ENCODE peak calls at places on chromosomes 6 and 20, in five cellular contexts. One of them, this sample, is unnamed.

GRCh38 chr6:130680118-130680517 is 147.1 kb upstream of the SMLR1 start:
- ATAC-seq in lower lobe of right lung: no peak
- ATAC-seq in left cardiac atrium: no peak
- ATAC-seq in T-helper 17 cell: no peak
- ATAC-seq in CD8-positive, alpha-beta T cell: no peak
- ATAC-seq in this sample: no peak

GRCh38 chr20:61980647-61981583 is 84.8 kb downstream of the TAF4 start:
- ATAC-seq in lower lobe of right lung: peak
- ATAC-seq in left cardiac atrium: peak
- ATAC-seq in T-helper 17 cell: no peak
- ATAC-seq in CD8-positive, alpha-beta T cell: no peak
- ATAC-seq in this sample: no peak

GRCh38 chr6:41695825-41696224 is 39.6 kb downstream of the TFEB start:
- ATAC-seq in lower lobe of right lung: no peak
- ATAC-seq in left cardiac atrium: no peak
- ATAC-seq in T-helper 17 cell: no peak
- ATAC-seq in CD8-positive, alpha-beta T cell: no peak
- ATAC-seq in this sample: no peak

GRCh38 chr20:58989196-58989595 is 8.1 kb downstream of the NELFCD start:
- ATAC-seq in lower lobe of right lung: no peak
- ATAC-seq in left cardiac atrium: no peak
- ATAC-seq in T-helper 17 cell: no peak
- ATAC-seq in CD8-positive, alpha-beta T cell: no peak
- ATAC-seq in this sample: no peak

GRCh38 chr20:41051426-41051825 is 22.8 kb downstream of the TOP1 start:
- ATAC-seq in lower lobe of right lung: peak
- ATAC-seq in left cardiac atrium: no peak
- ATAC-seq in T-helper 17 cell: no peak
- ATAC-seq in CD8-positive, alpha-beta T cell: no peak
- ATAC-seq in this sample: no peak

GRCh38 chr6:170535002-170535401 is 18.1 kb downstream of the PSMB1 start:
- ATAC-seq in lower lobe of right lung: no peak
- ATAC-seq in left cardiac atrium: no peak
- ATAC-seq in T-helper 17 cell: no peak
- ATAC-seq in CD8-positive, alpha-beta T cell: no peak
- ATAC-seq in this sample: no peak

GRCh38 chr6:13368079-13368478 is 39.7 kb upstream of the TBC1D7 start:
- ATAC-seq in lower lobe of right lung: no peak
- ATAC-seq in left cardiac atrium: peak
- ATAC-seq in T-helper 17 cell: no peak
- ATAC-seq in CD8-positive, alpha-beta T cell: no peak
- ATAC-seq in this sample: no peak

GRCh38 chr6:32475392-32476206 is 35.9 kb downstream of the HLA-DRA start:
- ATAC-seq in lower lobe of right lung: no peak
- ATAC-seq in left cardiac atrium: no peak
- ATAC-seq in T-helper 17 cell: no peak
- ATAC-seq in CD8-positive, alpha-beta T cell: no peak
- ATAC-seq in this sample: no peak

This sample was measured in stimulated activated memory B cell treated with anti-CD40 and anti-IgM and Interleukin-4, amounts not matched to agents 10 μg/mL and 1 μg/mL and 100 μg/mL, for 72 hours.